ENCODE peak calls at places on chromosomes 2 and 18, in six cellular contexts. I is fibroblast of gingiva, J is fibroblast of lung, K is T-helper 1 cell, P is NCI-H345, C is A549. W is an unnamed sample.

GRCh38 chr2:230915297-230915696 is 9.7 kb downstream of the GPR55 start:
- DNase-seq in J (no peak), K (no peak), P (no peak), I (no peak), C (no peak), W (no peak)

GRCh38 chr2:67255933-67256615 is 141.1 kb upstream of the ETAA1 start:
- DNase-seq in C (no peak), J (peak), I (peak), P (no peak), K (no peak), W (no peak)

GRCh38 chr2:120659275-120659952 is 76.3 kb upstream of the GLI2 start:
- DNase-seq in C (no peak), P (no peak), I (no peak), J (no peak), K (no peak), W (no peak)

GRCh38 chr2:100589527-100589926 is 26.7 kb downstream of the PDCL3 start:
- DNase-seq in I (no peak), C (no peak), K (no peak), P (no peak), J (no peak), W (no peak)

GRCh38 chr18:79738041-79738461 is 58.4 kb downstream of the CTDP1 start:
- DNase-seq in J (no peak), K (no peak), P (no peak), C (no peak), I (no peak), W (no peak)

GRCh38 chr2:88074150-88074549 is 6.5 kb downstream of the SMYD1 start:
- DNase-seq in P (no peak), J (no peak), C (no peak), I (no peak), K (no peak), W (no peak)

GRCh38 chr2:152409691-152410597 is 75.0 kb downstream of the FMNL2 start:
- DNase-seq in K (no peak), C (no peak), J (no peak), I (peak), P (peak), W (no peak)

GRCh38 chr2:54653572-54654204 is 69.8 kb upstream of the EML6 start:
- DNase-seq in I (no peak), J (no peak), C (no peak), P (no peak), K (no peak), W (no peak)

GRCh38 chr2:28539095-28539494 is 43.2 kb downstream of the PLB1 start:
- DNase-seq in K (no peak), I (no peak), J (no peak), C (no peak), P (no peak), W (no peak)

GRCh38 chr2:9297807-9298206 is 91.2 kb downstream of the ASAP2 start:
- DNase-seq in P (no peak), J (no peak), K (no peak), I (no peak), C (no peak), W (no peak)

GRCh38 chr2:217517402-217517801 is 485.4 kb downstream of the TNS1 start:
- DNase-seq in P (no peak), C (no peak), I (no peak), J (no peak), K (no peak), W (no peak)

GRCh38 chr2:144938308-144938709 is 418.4 kb upstream of the ZEB2 start:
- DNase-seq in P (no peak), J (peak), K (no peak), C (peak), I (peak), W (no peak)

GRCh38 chr2:40666438-40666837 is 214.5 kb upstream of the SLC8A1 start:
- DNase-seq in K (no peak), I (no peak), C (no peak), P (no peak), J (no peak), W (no peak)

GRCh38 chr2:98504386-98505109 is 59.9 kb downstream of the INPP4A start:
- DNase-seq in C (no peak), P (no peak), I (peak), J (peak), K (no peak), W (no peak)

GRCh38 chr2:43326116-43326825 is 99.9 kb upstream of the ZFP36L2 start:
- DNase-seq in P (no peak), I (no peak), C (no peak), J (no peak), K (no peak), W (no peak)

GRCh38 chr18:42107287-42108045 is 152.4 kb downstream of the PIK3C3 start:
- DNase-seq in K (no peak), C (no peak), P (no peak), J (no peak), I (no peak), W (no peak)

GRCh38 chr2:10434885-10435419 is 13.2 kb downstream of the ODC1 start:
- DNase-seq in K (peak), C (peak), J (peak), P (peak), I (peak), W (peak)

GRCh38 chr18:79712206-79712857 is 32.7 kb downstream of the CTDP1 start:
- DNase-seq in I (no peak), K (no peak), C (no peak), P (no peak), J (no peak), W (no peak)

GRCh38 chr18:23143059-23143831 is 8.0 kb downstream of the CABLES1 start:
- DNase-seq in J (peak), K (no peak), C (no peak), P (no peak), I (peak), W (no peak)

GRCh38 chr2:25817630-25818029 is 60.7 kb downstream of the ASXL2 start:
- DNase-seq in C (no peak), P (no peak), J (no peak), I (no peak), K (no peak), W (no peak)

GRCh38 chr2:111024496-111024895 is 96.2 kb upstream of the BCL2L11 start:
- DNase-seq in K (no peak), C (no peak), I (no peak), J (no peak), P (peak), W (no peak)